ENCODE peak calls at places on chromosome 4, in ten cellular contexts. X is ELF-1; S is stimulated activated CD8-positive, alpha-beta memory T cell treated with anti-CD3 and anti-CD28 coated beads, Interleukin-2, amount 100 ng/mL, for 1 hour; N is CD4-positive, alpha-beta T cell; D is foreskin fibroblast; B is GF-D8; J is M059J; T is NCI-H1417; M is dermis blood vessel endothelial cell; C is NAMALWA. V is an unnamed sample.

GRCh38 chr4:118888666-118889312 is at the start of gene SYNPO2:
- DNase-seq in X (peak), S (no peak), N (no peak), D (peak), B (no peak), J (peak), T (peak), M (peak), C (peak), V (peak)

GRCh38 chr4:186074189-186074588 is 5.2 kb downstream of the TLR3 start:
- DNase-seq in X (no peak), S (no peak), N (no peak), D (no peak), B (no peak), J (no peak), T (no peak), M (no peak), C (no peak), V (no peak)

GRCh38 chr4:107216379-107216778 is 180.3 kb upstream of the DKK2 start:
- DNase-seq in X (no peak), S (no peak), N (no peak), D (no peak), B (no peak), J (no peak), T (no peak), M (no peak), C (no peak), V (no peak)

GRCh38 chr4:137655286-137655685 is 123.0 kb upstream of the PCDH18 start:
- DNase-seq in X (no peak), S (no peak), N (no peak), D (no peak), B (no peak), J (peak), T (no peak), M (no peak), C (no peak), V (no peak)

GRCh38 chr4:6760865-6761264 is 21.7 kb upstream of the KIAA0232 start:
- DNase-seq in X (no peak), S (no peak), N (no peak), D (no peak), B (no peak), J (no peak), T (no peak), M (no peak), C (no peak), V (no peak)

GRCh38 chr4:77084019-77084604 is 8.3 kb upstream of the CCNI start:
- DNase-seq in X (no peak), S (no peak), N (no peak), D (no peak), B (no peak), J (no peak), T (no peak), M (no peak), C (no peak), V (no peak)

GRCh38 chr4:80307774-80308465 is 27.6 kb upstream of the CFAP299 start:
- DNase-seq in X (no peak), S (no peak), N (no peak), D (peak), B (no peak), J (peak), T (peak), M (peak), C (no peak), V (peak)

GRCh38 chr4:105280338-105280809 is 133.7 kb downstream of the TET2 start:
- DNase-seq in X (no peak), S (no peak), N (no peak), D (peak), B (no peak), J (peak), T (no peak), M (peak), C (no peak), V (no peak)

V was measured in neural progenitor cell.